ENCODE peak calls at places on chromosomes 13 and 19, in four cellular contexts. N, A, S and I are unnamed samples. For H3K4me1, the result is how much of the 10 kb centered on the place peaks cover.

GRCh38 chr19:4730740-4731171 is 7.1 kb upstream of the DPP9 start:
- DNase-seq in N (no peak), A (peak), S (peak), I (peak)

GRCh38 chr13:94384217-94384905 is 95.1 kb downstream of the DCT start:
- DNase-seq in N (no peak), A (no peak), S (no peak), I (no peak)

GRCh38 chr19:584240-585001 is 5.3 kb upstream of the HCN2 start:
- DNase-seq in N (peak), A (peak), S (no peak), I (peak)

GRCh38 chr19:50646074-50646807 is 3.0 kb upstream of the C19orf81 start:
- DNase-seq in N (no peak), A (peak), S (no peak), I (no peak)

GRCh38 chr13:20461481-20461859 is 64.2 kb downstream of the CRYL1 start:
- DNase-seq in N (no peak), A (peak), S (no peak), I (no peak)

GRCh38 chr13:111249637-111250360 is 70.6 kb upstream of the TEX29 start:
- DNase-seq in N (no peak), A (no peak), S (no peak), I (no peak)

GRCh38 chr19:48689438-48689837 is 6.3 kb upstream of the FUT2 start:
- DNase-seq in N (no peak), A (no peak), S (no peak), I (peak)

GRCh38 chr19:8196271-8196908 is 12.8 kb upstream of the CERS4 start:
- DNase-seq in N (no peak), A (no peak), S (no peak), I (no peak)

GRCh38 chr13:95552539-95553270 is at the start of gene CLDN10:
- DNase-seq in N (peak), A (no peak), S (peak), I (peak)

GRCh38 chr13:27117947-27118346 is 53.7 kb downstream of the USP12 start:
- DNase-seq in N (no peak), A (no peak), S (no peak), I (no peak)

GRCh38 chr13:48570225-48570828 is 37.4 kb upstream of the RCBTB2 start:
- DNase-seq in N (no peak), A (no peak), S (no peak), I (no peak)

GRCh38 chr13:94344126-94344863 is 135.2 kb downstream of the DCT start:
- DNase-seq in N (no peak), A (peak), S (no peak), I (no peak)

GRCh38 chr19:7912144-7912696 is 2.4 kb upstream of the TGFBR3L start:
- DNase-seq in N (no peak), A (no peak), S (no peak), I (no peak)

GRCh38 chr19:56566904-56567273 is 379 bp upstream of the ZNF470 start:
- DNase-seq in N (peak), A (peak), S (peak), I (peak)

GRCh38 chr19:46288896-46289588 is 7.8 kb upstream of the HIF3A start:
- DNase-seq in N (no peak), A (peak), S (no peak), I (no peak)

GRCh38 chr19:46287585-46287984 is 9.3 kb upstream of the HIF3A start:
- DNase-seq in N (no peak), A (peak), S (no peak), I (no peak)

GRCh38 chr19:46294475-46294874 is 2.4 kb upstream of the HIF3A start:
- DNase-seq in N (no peak), A (no peak), S (no peak), I (no peak)

GRCh38 chr19:46291829-46292228 is 5.0 kb upstream of the HIF3A start:
- DNase-seq in N (no peak), A (no peak), S (no peak), I (no peak)

GRCh38 chr19:46289724-46290619 is 6.9 kb upstream of the HIF3A start:
- DNase-seq in N (no peak), A (no peak), S (no peak), I (no peak)
- H3K27ac ChIP-seq in N (peak), A (peak), S (no peak), I (no peak)

GRCh38 chr19:18306903-18307681 is 15.8 kb downstream of the LSM4 start:
- DNase-seq in N (peak), A (no peak), S (no peak), I (no peak)
- H3K4me1 ChIP-seq in N (under half), A (under half), S (under half), I (under half)

DNA sequence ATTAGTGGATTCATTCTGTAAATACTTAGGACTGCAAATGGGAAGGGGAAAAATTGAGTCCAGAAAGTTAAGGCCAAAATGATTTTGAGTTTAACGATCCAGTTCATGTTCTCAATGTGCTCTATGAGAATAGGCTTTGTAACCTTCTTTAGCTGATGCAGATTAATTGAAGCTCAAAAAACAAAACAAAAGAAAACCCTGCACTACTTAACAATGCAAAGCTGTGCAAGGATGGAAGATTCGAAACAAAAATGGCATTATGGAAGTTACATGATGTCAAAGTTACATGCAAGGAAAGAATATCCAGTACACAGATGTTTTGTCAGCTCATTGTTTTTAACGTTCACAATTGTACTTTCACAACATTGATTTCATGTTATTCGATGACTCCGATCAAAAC is 79.2 kb upstream of the RAP2A start:
- DNase-seq in N (no peak), A (no peak), S (no peak), I (no peak)
- H3K27ac ChIP-seq in N (no peak), A (no peak), S (no peak), I (no peak)

GRCh38 chr19:47107201-47107952 is 6.2 kb downstream of the ZC3H4 start:
- DNase-seq in N (no peak), A (peak), S (peak), I (peak)
- H3K4me1 ChIP-seq in N (half or more), A (half or more), S (under half), I (under half)

GRCh38 chr13:24922390-24923304 is 158.7 kb downstream of the RNF17 start:
- DNase-seq in N (peak), A (peak), S (peak), I (peak)

GRCh38 chr13:24921881-24922280 is 157.9 kb downstream of the RNF17 start:
- DNase-seq in N (no peak), A (no peak), S (no peak), I (no peak)

GRCh38 chr13:24916464-24916863 is 152.5 kb downstream of the RNF17 start:
- DNase-seq in N (no peak), A (no peak), S (no peak), I (no peak)

GRCh38 chr13:24923305-24923640 is 159.3 kb downstream of the RNF17 start:
- DNase-seq in N (no peak), A (peak), S (no peak), I (no peak)

GRCh38 chr13:24921003-24921402 is 157.0 kb downstream of the RNF17 start:
- DNase-seq in N (no peak), A (peak), S (no peak), I (no peak)
- H3K27ac ChIP-seq in N (no peak), A (no peak), S (no peak), I (no peak)